ENCODE peak calls at places on chromosome 1, in four cellular contexts. G, S, Z and V are unnamed samples.

GRCh38 chr1:16076871-16077250 is 3.4 kb upstream of the FAM131C start:
- DNase-seq in Z (no peak), G (no peak), S (no peak), V (no peak)

GRCh38 chr1:25990702-25991395 is 7.0 kb downstream of the PAFAH2 start:
- DNase-seq in G (peak; percentile 55), Z (no peak), S (no peak), V (no peak)

GRCh38 chr1:234139966-234140365 is 233.3 kb upstream of the COA6 start:
- DNase-seq in Z (no peak), G (no peak), S (no peak), V (peak; percentile 41)

GRCh38 chr1:9850442-9851162 is 26.8 kb upstream of the CLSTN1 start:
- DNase-seq in S (no peak), G (no peak), Z (no peak), V (no peak)

GRCh38 chr1:77126309-77126708 is 92.9 kb downstream of the PIGK start:
- DNase-seq in S (no peak), G (peak; percentile 25), Z (peak; percentile 46), V (no peak)

GRCh38 chr1:243396876-243397275 is 141.0 kb downstream of the SDCCAG8 start:
- DNase-seq in Z (no peak), G (no peak), S (no peak), V (no peak)

GRCh38 chr1:233777571-233777970 is 126.9 kb upstream of the SLC35F3 start:
- DNase-seq in Z (no peak), S (no peak), G (no peak), V (no peak)

GRCh38 chr1:72009170-72009569 is 273.2 kb downstream of the NEGR1 start:
- DNase-seq in Z (no peak), G (no peak), S (no peak), V (no peak)

GRCh38 chr1:181541947-181542346 is 58.6 kb downstream of the CACNA1E start:
- DNase-seq in G (no peak), Z (no peak), S (no peak), V (no peak)

GRCh38 chr1:42157667-42158066 is 4.5 kb downstream of the GUCA2B start:
- DNase-seq in G (no peak), Z (no peak), S (no peak), V (no peak)

GRCh38 chr1:31664528-31664927 is 19.9 kb upstream of the PEF1 start:
- DNase-seq in S (no peak), G (no peak), Z (no peak), V (no peak)

GRCh38 chr1:233631810-233632375 is 18.0 kb downstream of the KCNK1 start:
- DNase-seq in Z (no peak), G (no peak), S (no peak), V (no peak)

GRCh38 chr1:15347182-15347581 is 62.5 kb upstream of the EFHD2 start:
- DNase-seq in S (no peak), G (peak; percentile 37), Z (no peak), V (no peak)

GRCh38 chr1:39385067-39385988 is 106.1 kb upstream of the BMP8A start:
- DNase-seq in G (no peak), Z (no peak), S (no peak), V (no peak)

GRCh38 chr1:36177589-36178463 is 21.9 kb downstream of the MAP7D1 start:
- DNase-seq in S (no peak), Z (no peak), G (no peak), V (no peak)

GRCh38 chr1:19799233-19799876 is 361 bp downstream of the TMCO4 start:
- DNase-seq in S (peak; percentile 67), G (peak; percentile 42), Z (no peak), V (peak; percentile 27)

GRCh38 chr1:90616395-90616794 is 100.7 kb downstream of the BARHL2 start:
- DNase-seq in S (no peak), Z (no peak), G (no peak), V (no peak)

GRCh38 chr1:55727010-55727409 is 511.8 kb upstream of the USP24 start:
- DNase-seq in S (no peak), Z (no peak), G (no peak), V (peak; percentile 97)

GRCh38 chr1:86914998-86915736 is 732 bp downstream of the HS2ST1 start:
- DNase-seq in G (peak; percentile 46), Z (no peak), S (peak; percentile 38), V (peak; percentile 51)

GRCh38 chr1:228416217-228416971 is at the start of gene TRIM17:
- DNase-seq in Z (no peak), G (peak; percentile 43), S (peak; percentile 30), V (no peak)

GRCh38 chr1:15154480-15155036 is 1.0 kb downstream of the TMEM51 start:
- DNase-seq in Z (no peak), S (peak; percentile 37), G (no peak), V (no peak)

GRCh38 chr1:192879416-192879815 is 70.6 kb downstream of the RGS2 start:
- DNase-seq in G (no peak), Z (no peak), S (no peak), V (no peak)

GRCh38 chr1:114299331-114300005 is 145.8 kb upstream of the SYT6 start:
- DNase-seq in S (no peak), Z (no peak), G (no peak), V (no peak)

GRCh38 chr1:65764052-65764451 is 28.6 kb upstream of the PDE4B start:
- DNase-seq in S (no peak), G (no peak), Z (no peak), V (no peak)

GRCh38 chr1:64686828-64687724 is 57.8 kb upstream of the RAVER2 start:
- DNase-seq in G (no peak), Z (peak; percentile 16), S (no peak), V (peak; percentile 14)

GRCh38 chr1:219185486-219186117 is 11.9 kb downstream of the LYPLAL1 start:
- DNase-seq in G (no peak), Z (no peak), S (no peak), V (no peak)

GRCh38 chr1:91559046-91559750 is 58.5 kb downstream of the CDC7 start:
- DNase-seq in S (no peak), G (no peak), Z (no peak), V (no peak)

GRCh38 chr1:197633447-197634039 is 141.7 kb downstream of the DENND1B start:
- DNase-seq in S (no peak), Z (no peak), G (no peak), V (no peak)

GRCh38 chr1:91057784-91058183 is 35.9 kb upstream of the ZNF644 start:
- DNase-seq in G (no peak), S (no peak), Z (no peak), V (no peak)

GRCh38 chr1:27416387-27417111 is 24.1 kb downstream of the GPR3 start:
- DNase-seq in G (peak; percentile 61), Z (no peak), S (no peak), V (no peak)

GRCh38 chr1:164588388-164589341 is 29.7 kb downstream of the PBX1 start:
- DNase-seq in G (no peak), S (peak; percentile 85), Z (peak; percentile 46), V (no peak)

GRCh38 chr1:116666090-116666489 is 1.4 kb downstream of the IGSF3 start:
- DNase-seq in Z (no peak), G (no peak), S (no peak), V (no peak)

GRCh38 chr1:168260393-168260792 is 20.3 kb upstream of the TBX19 start:
- DNase-seq in S (no peak), Z (no peak), G (no peak), V (no peak)

GRCh38 chr1:154427173-154428139 is 22.3 kb downstream of the IL6R start:
- DNase-seq in S (peak; percentile 86), G (no peak), Z (no peak), V (no peak)

GRCh38 chr1:213864007-213864406 is 123.8 kb upstream of the PROX1 start:
- DNase-seq in G (no peak), S (no peak), Z (no peak), V (no peak)

GRCh38 chr1:157103283-157103682 is 3.7 kb upstream of the ETV3L start:
- DNase-seq in Z (no peak), S (no peak), G (no peak), V (no peak)